ENCODE peak calls at places on chromosome 1, in nine cellular contexts. C is EL; X is IMR-90; G is stimulated activated CD8-positive, alpha-beta memory T cell treated with anti-CD3 and anti-CD28 coated beads, Interleukin-12 subunit alpha, Interleukin-12 subunit beta, amount 100 ng/mL, for 4 hours; P is CD8-positive, alpha-beta memory T cell; I is HepG2; L is fibroblast of pulmonary artery; E is heart left ventricle; R is AG10803. M is an unnamed sample.

GRCh38 chr1:97783762-97784161 is 137.1 kb downstream of the DPYD start:
- DNase-seq in C (no peak), P (no peak), L (no peak), E (no peak), G (no peak), X (no peak), I (no peak), R (no peak), M (no peak)

GRCh38 chr1:218376722-218377121 is 31.6 kb downstream of the TGFB2 start:
- DNase-seq in L (no peak), G (no peak), C (no peak), P (no peak), E (no peak), I (peak; percentile 38), R (no peak), X (no peak), M (no peak)

GRCh38 chr1:42745851-42746250 is 5.8 kb upstream of the CLDN19 start:
- DNase-seq in E (no peak), I (no peak), G (no peak), P (no peak), X (no peak), R (no peak), L (no peak), C (no peak), M (no peak)

GRCh38 chr1:56820755-56821461 is 1.7 kb upstream of the FYB2 start:
- DNase-seq in C (peak; percentile 82), I (peak; percentile 73), R (peak; percentile 73), G (peak; percentile 15), P (peak; percentile 36), X (peak; percentile 79), L (peak; percentile 78), E (peak; percentile 76), M (peak; percentile 89)

GRCh38 chr1:232211149-232211548 is 418.8 kb downstream of the SIPA1L2 start:
- DNase-seq in G (no peak), C (no peak), E (no peak), I (peak; percentile 2), R (no peak), P (no peak), X (no peak), L (no peak), M (no peak)

GRCh38 chr1:55580845-55581332 is 365.7 kb upstream of the USP24 start:
- DNase-seq in C (peak; percentile 88), I (peak; percentile 25), E (no peak), L (peak; percentile 62), R (peak; percentile 93), X (peak; percentile 92), P (no peak), G (no peak), M (no peak)

GRCh38 chr1:115469703-115470476 is 131.8 kb upstream of the NGF start:
- DNase-seq in C (peak; percentile 90), R (peak; percentile 41), P (no peak), X (peak; percentile 55), I (peak; percentile 8), G (no peak), L (peak; percentile 61), E (no peak), M (no peak)

GRCh38 chr1:219567341-219567947 is 45.5 kb downstream of the ZC3H11B start:
- DNase-seq in L (peak; percentile 86), I (peak; percentile 20), X (peak; percentile 71), R (peak; percentile 42), E (no peak), C (peak; percentile 49), P (no peak), G (no peak), M (no peak)

GRCh38 chr1:150549496-150550221 is 451 bp downstream of the ADAMTSL4 start:
- DNase-seq in G (no peak), R (no peak), E (no peak), C (peak; percentile 42), X (no peak), P (no peak), L (peak; percentile 33), I (no peak), M (no peak)

GRCh38 chr1:189654906-189655305 is 822.8 kb downstream of the BRINP3 start:
- DNase-seq in G (no peak), L (peak; percentile 71), R (no peak), P (no peak), C (peak; percentile 13), I (no peak), X (peak; percentile 65), E (no peak), M (no peak)

GRCh38 chr1:43376723-43377235 is 9.0 kb upstream of the ELOVL1 start:
- DNase-seq in I (no peak), R (no peak), X (no peak), E (no peak), P (no peak), G (no peak), L (no peak), C (no peak), M (no peak)

M was measured in omental fat pad.